ENCODE peak calls at places on chromosome 17, in four cellular contexts. One of them, this sample, is unnamed. For H3K4me1 and H3K9me3, the result is how much of the 10 kb centered on the place peaks cover.

GRCh38 chr17:19424934-19425868 is 14.2 kb downstream of the RNF112 start:
- DNase-seq in CD8-positive, alpha-beta memory T cell: no peak
- DNase-seq in neural progenitor cell: no peak
- DNase-seq in tibial nerve: no peak
- DNase-seq in this sample: no peak

GRCh38 chr17:48456584-48456983 is 26.6 kb upstream of the SKAP1 start:
- DNase-seq in CD8-positive, alpha-beta memory T cell: no peak
- DNase-seq in neural progenitor cell: peak
- DNase-seq in tibial nerve: no peak
- DNase-seq in this sample: no peak

GRCh38 chr17:6046431-6046830 is 23.7 kb upstream of the WSCD1 start:
- DNase-seq in tibial nerve: no peak
- DNase-seq in neural progenitor cell: no peak
- DNase-seq in CD8-positive, alpha-beta memory T cell: no peak
- DNase-seq in this sample: no peak

GRCh38 chr17:48068491-48068961 is 20.4 kb downstream of the NFE2L1 start:
- DNase-seq in tibial nerve: no peak
- DNase-seq in CD8-positive, alpha-beta memory T cell: no peak
- DNase-seq in neural progenitor cell: no peak
- DNase-seq in this sample: no peak

GRCh38 chr17:57257911-57258885 is 1.9 kb downstream of the MSI2 start:
- DNase-seq in tibial nerve: no peak
- DNase-seq in neural progenitor cell: peak
- DNase-seq in CD8-positive, alpha-beta memory T cell: no peak
- DNase-seq in this sample: no peak

GRCh38 chr17:9645858-9646555 is 690 bp downstream of the USP43 start:
- DNase-seq in neural progenitor cell: peak
- DNase-seq in tibial nerve: no peak
- DNase-seq in CD8-positive, alpha-beta memory T cell: no peak
- DNase-seq in this sample: no peak

GRCh38 chr17:69492410-69493071 is 78.0 kb downstream of the MAP2K6 start:
- DNase-seq in neural progenitor cell: peak
- DNase-seq in tibial nerve: no peak
- DNase-seq in CD8-positive, alpha-beta memory T cell: no peak
- DNase-seq in this sample: no peak

GRCh38 chr17:31095239-31096105 is 695 bp downstream of the NF1 start:
- DNase-seq in neural progenitor cell: peak
- DNase-seq in tibial nerve: peak
- DNase-seq in CD8-positive, alpha-beta memory T cell: peak
- DNase-seq in this sample: peak

GRCh38 chr17:30372755-30373154 is 6.0 kb upstream of the CPD start:
- DNase-seq in CD8-positive, alpha-beta memory T cell: no peak
- DNase-seq in neural progenitor cell: no peak
- DNase-seq in tibial nerve: no peak
- DNase-seq in this sample: no peak

GRCh38 chr17:36592711-36593321 is 1.1 kb downstream of the DHRS11 start:
- DNase-seq in neural progenitor cell: no peak
- DNase-seq in tibial nerve: no peak
- DNase-seq in CD8-positive, alpha-beta memory T cell: no peak
- DNase-seq in this sample: no peak

GRCh38 chr17:57902800-57903759 is 52.1 kb downstream of the CUEDC1 start:
- DNase-seq in tibial nerve: peak
- DNase-seq in neural progenitor cell: no peak
- DNase-seq in CD8-positive, alpha-beta memory T cell: no peak
- DNase-seq in this sample: no peak

GRCh38 chr17:41406205-41406604 is 8.8 kb upstream of the KRT31 start:
- DNase-seq in tibial nerve: no peak
- DNase-seq in neural progenitor cell: peak
- DNase-seq in CD8-positive, alpha-beta memory T cell: no peak
- DNase-seq in this sample: no peak

GRCh38 chr17:18992454-18993130 is 12.0 kb downstream of the FAM83G start:
- DNase-seq in neural progenitor cell: no peak
- DNase-seq in tibial nerve: no peak
- DNase-seq in CD8-positive, alpha-beta memory T cell: peak
- DNase-seq in this sample: peak

GRCh38 chr17:37490022-37490587 is 414 bp downstream of the DUSP14 start:
- DNase-seq in tibial nerve: peak
- DNase-seq in CD8-positive, alpha-beta memory T cell: peak
- DNase-seq in neural progenitor cell: peak
- DNase-seq in this sample: peak

GRCh38 chr17:82970818-82971610 is 108.4 kb upstream of the METRNL start:
- DNase-seq in tibial nerve: no peak
- DNase-seq in CD8-positive, alpha-beta memory T cell: no peak
- DNase-seq in neural progenitor cell: no peak
- DNase-seq in this sample: no peak

GRCh38 chr17:62049299-62049698 is 15.8 kb downstream of the MED13 start:
- DNase-seq in tibial nerve: no peak
- DNase-seq in CD8-positive, alpha-beta memory T cell: no peak
- DNase-seq in neural progenitor cell: no peak
- DNase-seq in this sample: no peak

GRCh38 chr17:42252528-42253172 is 23.5 kb downstream of the STAT5B start:
- DNase-seq in CD8-positive, alpha-beta memory T cell: no peak
- DNase-seq in neural progenitor cell: no peak
- DNase-seq in tibial nerve: no peak
- DNase-seq in this sample: no peak

GRCh38 chr17:31811021-31811565 is 48.0 kb downstream of the COPRS start:
- DNase-seq in tibial nerve: no peak
- DNase-seq in CD8-positive, alpha-beta memory T cell: no peak
- DNase-seq in neural progenitor cell: no peak
- DNase-seq in this sample: no peak

DNA sequence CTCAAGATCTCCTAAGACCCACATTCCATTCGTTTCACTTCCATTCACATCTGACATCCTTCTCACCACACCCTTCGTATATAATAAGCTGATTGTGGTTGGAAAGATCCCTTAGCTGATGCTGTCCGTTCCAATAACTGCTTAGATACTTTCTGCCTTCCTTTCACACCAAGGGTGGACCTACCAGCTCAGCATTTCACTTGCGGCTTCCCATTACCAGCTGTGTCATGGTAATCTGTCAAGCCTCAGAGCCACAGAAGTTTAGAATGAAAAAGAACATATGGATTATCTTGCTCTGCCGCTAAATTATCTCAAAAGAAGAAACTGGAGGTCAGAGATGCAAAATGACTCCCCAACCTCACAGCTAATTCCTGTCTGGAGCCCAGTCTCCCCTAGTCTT is 182.7 kb upstream of the HS3ST3A1 start:
- DNase-seq in tibial nerve: no peak
- DNase-seq in CD8-positive, alpha-beta memory T cell: no peak
- DNase-seq in neural progenitor cell: no peak
- DNase-seq in this sample: no peak
- H3K4me1 ChIP-seq in tibial nerve: under half
- H3K4me1 ChIP-seq in CD8-positive, alpha-beta memory T cell: under half
- H3K4me1 ChIP-seq in neural progenitor cell: under half
- H3K4me1 ChIP-seq in this sample: under half

DNA sequence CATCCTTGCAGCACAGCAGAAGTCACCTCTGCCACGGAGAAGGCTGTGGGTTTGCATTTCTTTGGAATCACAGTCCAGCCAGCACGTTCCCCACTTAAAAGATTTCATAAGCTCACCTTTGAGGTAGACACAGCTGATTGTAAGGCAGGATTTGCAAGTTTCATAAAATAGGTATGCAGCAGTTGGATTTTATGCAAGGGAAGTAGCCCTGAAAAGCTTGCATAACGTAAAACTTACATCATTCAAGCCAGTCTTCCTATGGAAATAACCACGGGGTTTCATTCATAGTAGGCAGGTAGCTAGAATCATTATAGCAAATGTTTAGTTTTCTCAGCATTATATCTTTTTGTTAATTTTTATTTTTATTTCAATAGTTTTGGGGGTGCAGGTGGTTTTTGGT is 49.8 kb upstream of the ARHGAP44 start:
- DNase-seq in CD8-positive, alpha-beta memory T cell: no peak
- DNase-seq in neural progenitor cell: no peak
- DNase-seq in tibial nerve: no peak
- DNase-seq in this sample: no peak
- H3K4me3 ChIP-seq in CD8-positive, alpha-beta memory T cell: no peak
- H3K4me3 ChIP-seq in neural progenitor cell: no peak
- H3K4me3 ChIP-seq in tibial nerve: no peak
- H3K4me3 ChIP-seq in this sample: no peak

GRCh38 chr17:22507823-22508222 is 815.5 kb downstream of the KCNJ18 start:
- DNase-seq in neural progenitor cell: no peak
- DNase-seq in CD8-positive, alpha-beta memory T cell: no peak
- DNase-seq in tibial nerve: no peak
- DNase-seq in this sample: no peak

GRCh38 chr17:22503322-22503899 is 811.1 kb downstream of the KCNJ18 start:
- DNase-seq in tibial nerve: no peak
- DNase-seq in neural progenitor cell: no peak
- DNase-seq in CD8-positive, alpha-beta memory T cell: no peak
- DNase-seq in this sample: no peak

GRCh38 chr17:22506861-22507260 is 814.5 kb downstream of the KCNJ18 start:
- DNase-seq in tibial nerve: no peak
- DNase-seq in CD8-positive, alpha-beta memory T cell: no peak
- DNase-seq in neural progenitor cell: no peak
- DNase-seq in this sample: no peak

GRCh38 chr17:22506231-22506630 is 813.9 kb downstream of the KCNJ18 start:
- DNase-seq in tibial nerve: no peak
- DNase-seq in neural progenitor cell: no peak
- DNase-seq in CD8-positive, alpha-beta memory T cell: no peak
- DNase-seq in this sample: no peak

GRCh38 chr17:22505660-22506059 is 813.3 kb downstream of the KCNJ18 start:
- DNase-seq in tibial nerve: no peak
- DNase-seq in CD8-positive, alpha-beta memory T cell: no peak
- DNase-seq in neural progenitor cell: no peak
- DNase-seq in this sample: no peak
- H3K9me3 ChIP-seq in tibial nerve: under half
- H3K9me3 ChIP-seq in CD8-positive, alpha-beta memory T cell: under half
- H3K9me3 ChIP-seq in neural progenitor cell: under half
- H3K9me3 ChIP-seq in this sample: under half

GRCh38 chr17:75703591-75703990 is 17.7 kb upstream of the ITGB4 start:
- DNase-seq in CD8-positive, alpha-beta memory T cell: no peak
- DNase-seq in neural progenitor cell: no peak
- DNase-seq in tibial nerve: no peak
- DNase-seq in this sample: no peak
- H3K4me1 ChIP-seq in CD8-positive, alpha-beta memory T cell: under half
- H3K4me1 ChIP-seq in neural progenitor cell: under half
- H3K4me1 ChIP-seq in tibial nerve: under half
- H3K4me1 ChIP-seq in this sample: under half

DNA sequence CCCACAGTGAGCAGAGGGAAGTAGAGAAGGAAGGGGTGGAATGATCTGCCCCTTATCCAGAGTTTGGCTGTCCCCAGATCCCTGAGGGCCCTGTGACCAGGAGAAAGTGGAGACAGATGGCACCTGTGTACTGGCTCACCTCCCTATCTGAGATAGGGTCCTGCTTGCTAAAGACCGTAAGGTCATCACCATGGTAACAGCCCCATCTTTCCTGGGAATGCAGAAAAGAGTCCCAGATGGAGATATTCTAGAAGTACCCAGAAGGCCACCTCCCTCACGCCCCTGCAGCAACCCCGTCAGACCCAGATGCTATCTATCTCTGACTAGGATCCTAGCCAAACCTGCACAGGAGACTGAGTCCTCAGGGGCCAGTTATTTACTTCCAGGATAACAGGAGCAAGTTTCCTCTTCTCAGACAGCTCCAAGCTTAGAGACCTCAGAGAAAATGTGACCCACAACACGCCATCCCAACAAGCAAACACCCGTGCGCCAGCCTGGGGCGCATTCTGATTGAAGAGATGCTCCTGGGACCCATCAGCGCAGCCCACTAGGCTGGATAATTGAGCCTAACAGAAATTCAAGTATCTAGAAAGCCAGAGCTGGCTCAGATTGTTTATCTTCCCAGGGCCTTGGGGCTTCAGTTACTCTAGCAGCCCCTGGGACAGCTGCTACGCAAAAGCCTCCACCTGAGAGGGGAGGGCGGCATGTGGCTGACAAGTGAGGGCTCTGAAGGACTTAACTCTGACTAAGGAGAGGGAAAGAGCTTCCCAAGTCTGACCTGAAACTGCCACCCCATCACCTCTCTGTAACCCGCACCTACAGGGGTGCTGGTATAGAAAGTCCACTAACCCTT is 1.9 kb downstream of the ORMDL3 start:
- DNase-seq in neural progenitor cell: no peak
- DNase-seq in tibial nerve: no peak
- DNase-seq in CD8-positive, alpha-beta memory T cell: no peak
- DNase-seq in this sample: no peak
- H3K4me3 ChIP-seq in neural progenitor cell: no peak
- H3K4me3 ChIP-seq in tibial nerve: no peak
- H3K4me3 ChIP-seq in CD8-positive, alpha-beta memory T cell: peak
- H3K4me3 ChIP-seq in this sample: peak

GRCh38 chr17:22453181-22453580 is 760.9 kb downstream of the KCNJ18 start:
- DNase-seq in neural progenitor cell: no peak
- DNase-seq in CD8-positive, alpha-beta memory T cell: no peak
- DNase-seq in tibial nerve: no peak
- DNase-seq in this sample: no peak
- H3K9me3 ChIP-seq in neural progenitor cell: under half
- H3K9me3 ChIP-seq in CD8-positive, alpha-beta memory T cell: under half
- H3K9me3 ChIP-seq in tibial nerve: under half
- H3K9me3 ChIP-seq in this sample: under half

GRCh38 chr17:73799781-73800627 is 155.8 kb upstream of the SDK2 start:
- DNase-seq in neural progenitor cell: no peak
- DNase-seq in tibial nerve: no peak
- DNase-seq in CD8-positive, alpha-beta memory T cell: no peak
- DNase-seq in this sample: no peak

GRCh38 chr17:73795730-73796129 is 151.5 kb upstream of the SDK2 start:
- DNase-seq in tibial nerve: no peak
- DNase-seq in neural progenitor cell: no peak
- DNase-seq in CD8-positive, alpha-beta memory T cell: no peak
- DNase-seq in this sample: no peak

GRCh38 chr17:73799091-73799490 is 154.8 kb upstream of the SDK2 start:
- DNase-seq in CD8-positive, alpha-beta memory T cell: no peak
- DNase-seq in neural progenitor cell: no peak
- DNase-seq in tibial nerve: no peak
- DNase-seq in this sample: no peak

GRCh38 chr17:73797594-73798110 is 153.4 kb upstream of the SDK2 start:
- DNase-seq in tibial nerve: no peak
- DNase-seq in neural progenitor cell: no peak
- DNase-seq in CD8-positive, alpha-beta memory T cell: no peak
- DNase-seq in this sample: no peak

GRCh38 chr17:73798111-73798748 is 154.0 kb upstream of the SDK2 start:
- DNase-seq in tibial nerve: peak
- DNase-seq in neural progenitor cell: no peak
- DNase-seq in CD8-positive, alpha-beta memory T cell: no peak
- DNase-seq in this sample: no peak
- H3K4me1 ChIP-seq in tibial nerve: under half
- H3K4me1 ChIP-seq in neural progenitor cell: under half
- H3K4me1 ChIP-seq in CD8-positive, alpha-beta memory T cell: under half
- H3K4me1 ChIP-seq in this sample: under half

GRCh38 chr17:39194089-39194984 is 3.1 kb downstream of the CACNB1 start:
- DNase-seq in neural progenitor cell: peak
- DNase-seq in tibial nerve: peak
- DNase-seq in CD8-positive, alpha-beta memory T cell: no peak
- DNase-seq in this sample: no peak
- H3K4me3 ChIP-seq in neural progenitor cell: peak
- H3K4me3 ChIP-seq in tibial nerve: no peak
- H3K4me3 ChIP-seq in CD8-positive, alpha-beta memory T cell: no peak
- H3K4me3 ChIP-seq in this sample: no peak

This sample was measured in effector memory CD4-positive, alpha-beta T cell.